ENCODE peak calls at places on chromosome 13, in seven cellular contexts. One of them, this sample, is unnamed.

GRCh38 chr13:46964789-46965527 is 68.1 kb upstream of the HTR2A start:
- DNase-seq in tibial artery: no peak
- DNase-seq in OCI-LY7: no peak
- DNase-seq in posterior cingulate gyrus: no peak
- DNase-seq in hypothalamus: no peak
- DNase-seq in fibroblast of lung: peak; percentile 55
- DNase-seq in stimulated activated CD8-positive, alpha-beta memory T cell treated with anti-CD3 and anti-CD28 coated beads, Interleukin-7, amount 100 ng/mL, for 1 hour: no peak
- DNase-seq in this sample: no peak

GRCh38 chr13:75489502-75490263 is 7.7 kb upstream of the TBC1D4 start:
- DNase-seq in tibial artery: no peak
- DNase-seq in OCI-LY7: no peak
- DNase-seq in posterior cingulate gyrus: no peak
- DNase-seq in hypothalamus: no peak
- DNase-seq in fibroblast of lung: peak; percentile 79
- DNase-seq in stimulated activated CD8-positive, alpha-beta memory T cell treated with anti-CD3 and anti-CD28 coated beads, Interleukin-7, amount 100 ng/mL, for 1 hour: no peak
- DNase-seq in this sample: no peak

GRCh38 chr13:76939215-76939614 is 9.1 kb upstream of the ACOD1 start:
- DNase-seq in tibial artery: no peak
- DNase-seq in OCI-LY7: no peak
- DNase-seq in posterior cingulate gyrus: no peak
- DNase-seq in hypothalamus: no peak
- DNase-seq in fibroblast of lung: peak; percentile 53
- DNase-seq in stimulated activated CD8-positive, alpha-beta memory T cell treated with anti-CD3 and anti-CD28 coated beads, Interleukin-7, amount 100 ng/mL, for 1 hour: no peak
- DNase-seq in this sample: no peak

GRCh38 chr13:72782717-72783116 is 784 bp downstream of the PIBF1 start:
- DNase-seq in tibial artery: no peak
- DNase-seq in OCI-LY7: peak; percentile 10
- DNase-seq in posterior cingulate gyrus: no peak
- DNase-seq in hypothalamus: no peak
- DNase-seq in fibroblast of lung: peak; percentile 50
- DNase-seq in stimulated activated CD8-positive, alpha-beta memory T cell treated with anti-CD3 and anti-CD28 coated beads, Interleukin-7, amount 100 ng/mL, for 1 hour: no peak
- DNase-seq in this sample: no peak

GRCh38 chr13:66689628-66690027 is 540.5 kb downstream of the PCDH9 start:
- DNase-seq in tibial artery: no peak
- DNase-seq in OCI-LY7: peak; percentile 76
- DNase-seq in posterior cingulate gyrus: no peak
- DNase-seq in hypothalamus: no peak
- DNase-seq in fibroblast of lung: peak; percentile 38
- DNase-seq in stimulated activated CD8-positive, alpha-beta memory T cell treated with anti-CD3 and anti-CD28 coated beads, Interleukin-7, amount 100 ng/mL, for 1 hour: no peak
- DNase-seq in this sample: no peak

GRCh38 chr13:30196025-30196424 is 111.3 kb downstream of the KATNAL1 start:
- DNase-seq in tibial artery: no peak
- DNase-seq in OCI-LY7: no peak
- DNase-seq in posterior cingulate gyrus: no peak
- DNase-seq in hypothalamus: no peak
- DNase-seq in fibroblast of lung: peak; percentile 72
- DNase-seq in stimulated activated CD8-positive, alpha-beta memory T cell treated with anti-CD3 and anti-CD28 coated beads, Interleukin-7, amount 100 ng/mL, for 1 hour: no peak
- DNase-seq in this sample: no peak

GRCh38 chr13:112892759-112893569 is 76.0 kb upstream of the MCF2L start:
- DNase-seq in tibial artery: no peak
- DNase-seq in OCI-LY7: no peak
- DNase-seq in posterior cingulate gyrus: peak; percentile 73
- DNase-seq in hypothalamus: no peak
- DNase-seq in fibroblast of lung: no peak
- DNase-seq in stimulated activated CD8-positive, alpha-beta memory T cell treated with anti-CD3 and anti-CD28 coated beads, Interleukin-7, amount 100 ng/mL, for 1 hour: no peak
- DNase-seq in this sample: no peak

GRCh38 chr13:37889102-37889501 is 19.5 kb upstream of the TRPC4 start:
- DNase-seq in tibial artery: no peak
- DNase-seq in OCI-LY7: no peak
- DNase-seq in posterior cingulate gyrus: no peak
- DNase-seq in hypothalamus: no peak
- DNase-seq in fibroblast of lung: peak; percentile 11
- DNase-seq in stimulated activated CD8-positive, alpha-beta memory T cell treated with anti-CD3 and anti-CD28 coated beads, Interleukin-7, amount 100 ng/mL, for 1 hour: no peak
- DNase-seq in this sample: no peak

GRCh38 chr13:28531195-28531955 is 36.4 kb upstream of the FLT1 start:
- DNase-seq in tibial artery: no peak
- DNase-seq in OCI-LY7: no peak
- DNase-seq in posterior cingulate gyrus: no peak
- DNase-seq in hypothalamus: no peak
- DNase-seq in fibroblast of lung: peak; percentile 16
- DNase-seq in stimulated activated CD8-positive, alpha-beta memory T cell treated with anti-CD3 and anti-CD28 coated beads, Interleukin-7, amount 100 ng/mL, for 1 hour: no peak
- DNase-seq in this sample: no peak

GRCh38 chr13:33032037-33032625 is 15.9 kb downstream of the KL start:
- DNase-seq in tibial artery: no peak
- DNase-seq in OCI-LY7: no peak
- DNase-seq in posterior cingulate gyrus: no peak
- DNase-seq in hypothalamus: no peak
- DNase-seq in fibroblast of lung: no peak
- DNase-seq in stimulated activated CD8-positive, alpha-beta memory T cell treated with anti-CD3 and anti-CD28 coated beads, Interleukin-7, amount 100 ng/mL, for 1 hour: no peak
- DNase-seq in this sample: no peak

GRCh38 chr13:46469064-46469463 is 82.0 kb upstream of the RUBCNL start:
- DNase-seq in tibial artery: no peak
- DNase-seq in OCI-LY7: no peak
- DNase-seq in posterior cingulate gyrus: no peak
- DNase-seq in hypothalamus: no peak
- DNase-seq in fibroblast of lung: peak; percentile 51
- DNase-seq in stimulated activated CD8-positive, alpha-beta memory T cell treated with anti-CD3 and anti-CD28 coated beads, Interleukin-7, amount 100 ng/mL, for 1 hour: no peak
- DNase-seq in this sample: no peak

GRCh38 chr13:39485314-39485700 is 117.7 kb downstream of the LHFPL6 start:
- DNase-seq in tibial artery: no peak
- DNase-seq in OCI-LY7: no peak
- DNase-seq in posterior cingulate gyrus: no peak
- DNase-seq in hypothalamus: no peak
- DNase-seq in fibroblast of lung: peak; percentile 68
- DNase-seq in stimulated activated CD8-positive, alpha-beta memory T cell treated with anti-CD3 and anti-CD28 coated beads, Interleukin-7, amount 100 ng/mL, for 1 hour: no peak
- DNase-seq in this sample: no peak

GRCh38 chr13:113631341-113632095 is 26.5 kb downstream of the ATP4B start:
- DNase-seq in tibial artery: no peak
- DNase-seq in OCI-LY7: no peak
- DNase-seq in posterior cingulate gyrus: peak; percentile 83
- DNase-seq in hypothalamus: no peak
- DNase-seq in fibroblast of lung: no peak
- DNase-seq in stimulated activated CD8-positive, alpha-beta memory T cell treated with anti-CD3 and anti-CD28 coated beads, Interleukin-7, amount 100 ng/mL, for 1 hour: no peak
- DNase-seq in this sample: no peak

GRCh38 chr13:33183431-33184130 is 102.0 kb downstream of the STARD13 start:
- DNase-seq in tibial artery: no peak
- DNase-seq in OCI-LY7: no peak
- DNase-seq in posterior cingulate gyrus: no peak
- DNase-seq in hypothalamus: no peak
- DNase-seq in fibroblast of lung: peak; percentile 88
- DNase-seq in stimulated activated CD8-positive, alpha-beta memory T cell treated with anti-CD3 and anti-CD28 coated beads, Interleukin-7, amount 100 ng/mL, for 1 hour: no peak
- DNase-seq in this sample: no peak

This sample was measured in ureter.